ENCODE peak calls at places on chromosomes 4 and X, in four cellular contexts. One of them, this sample, is unnamed.

GRCh38 chr4:107825072-107825789 is 499 bp downstream of the SGMS2 start:
- DNase-seq in GM20000: peak
- DNase-seq in endodermal cell: peak
- DNase-seq in GM13977: no peak
- DNase-seq in this sample: peak

GRCh38 chrX:63330681-63331080 is 20.5 kb downstream of the SPIN4 start:
- DNase-seq in GM20000: no peak
- DNase-seq in endodermal cell: no peak
- DNase-seq in GM13977: no peak
- DNase-seq in this sample: no peak

GRCh38 chr4:147110968-147111367 is 165.3 kb upstream of the TTC29 start:
- DNase-seq in GM20000: no peak
- DNase-seq in endodermal cell: no peak
- DNase-seq in GM13977: no peak
- DNase-seq in this sample: peak

GRCh38 chrX:24148535-24149345 is 789 bp upstream of the ZFX start:
- DNase-seq in GM20000: no peak
- DNase-seq in endodermal cell: no peak
- DNase-seq in GM13977: peak
- DNase-seq in this sample: peak

GRCh38 chr4:26912810-26913209 is 52.2 kb downstream of the STIM2 start:
- DNase-seq in GM20000: no peak
- DNase-seq in endodermal cell: peak
- DNase-seq in GM13977: no peak
- DNase-seq in this sample: no peak

GRCh38 chr4:73257995-73258667 is 467 bp downstream of the ANKRD17 start:
- DNase-seq in GM20000: no peak
- DNase-seq in endodermal cell: no peak
- DNase-seq in GM13977: peak
- DNase-seq in this sample: peak

GRCh38 chrX:41952102-41952501 is 28.7 kb upstream of the CASK start:
- DNase-seq in GM20000: no peak
- DNase-seq in endodermal cell: no peak
- DNase-seq in GM13977: no peak
- DNase-seq in this sample: no peak

GRCh38 chr4:88759039-88759631 is 61.5 kb upstream of the NAP1L5 start:
- DNase-seq in GM20000: no peak
- DNase-seq in endodermal cell: peak
- DNase-seq in GM13977: no peak
- DNase-seq in this sample: peak

GRCh38 chr4:24517676-24518075 is 66.7 kb downstream of the DHX15 start:
- DNase-seq in GM20000: no peak
- DNase-seq in endodermal cell: no peak
- DNase-seq in GM13977: no peak
- DNase-seq in this sample: no peak

GRCh38 chr4:23085249-23085568 is 392.5 kb downstream of the GBA3 start:
- DNase-seq in GM20000: no peak
- DNase-seq in endodermal cell: no peak
- DNase-seq in GM13977: no peak
- DNase-seq in this sample: no peak

GRCh38 chrX:154804564-154804956 is 725 bp downstream of the MPP1 start:
- DNase-seq in GM20000: no peak
- DNase-seq in endodermal cell: no peak
- DNase-seq in GM13977: no peak
- DNase-seq in this sample: no peak

GRCh38 chrX:107496786-107497185 is 47.3 kb downstream of the FRMPD3 start:
- DNase-seq in GM20000: no peak
- DNase-seq in endodermal cell: no peak
- DNase-seq in GM13977: no peak
- DNase-seq in this sample: no peak

GRCh38 chr4:19930742-19931141 is 321.0 kb upstream of the SLIT2 start:
- DNase-seq in GM20000: no peak
- DNase-seq in endodermal cell: no peak
- DNase-seq in GM13977: no peak
- DNase-seq in this sample: no peak

GRCh38 chr4:152485726-152486276 is 50.1 kb downstream of the FBXW7 start:
- DNase-seq in GM20000: peak
- DNase-seq in endodermal cell: no peak
- DNase-seq in GM13977: peak
- DNase-seq in this sample: peak

GRCh38 chr4:142030010-142030409 is 393.6 kb downstream of the IL15 start:
- DNase-seq in GM20000: no peak
- DNase-seq in endodermal cell: no peak
- DNase-seq in GM13977: no peak
- DNase-seq in this sample: no peak

GRCh38 chr4:44738615-44739014 is 12.3 kb upstream of the GNPDA2 start:
- DNase-seq in GM20000: no peak
- DNase-seq in endodermal cell: no peak
- DNase-seq in GM13977: peak
- DNase-seq in this sample: no peak

GRCh38 chr4:11623726-11624037 is 195.0 kb upstream of the HS3ST1 start:
- DNase-seq in GM20000: peak
- DNase-seq in endodermal cell: peak
- DNase-seq in GM13977: peak
- DNase-seq in this sample: peak

GRCh38 chr4:2177443-2178093 is 64.4 kb downstream of the HAUS3 start:
- DNase-seq in GM20000: no peak
- DNase-seq in endodermal cell: no peak
- DNase-seq in GM13977: no peak
- DNase-seq in this sample: peak

GRCh38 chr4:90328558-90328957 is 201.4 kb downstream of the CCSER1 start:
- DNase-seq in GM20000: no peak
- DNase-seq in endodermal cell: no peak
- DNase-seq in GM13977: no peak
- DNase-seq in this sample: peak

GRCh38 chrX:145953628-145954027 is 136.0 kb downstream of the SLITRK2 start:
- DNase-seq in GM20000: no peak
- DNase-seq in endodermal cell: no peak
- DNase-seq in GM13977: no peak
- DNase-seq in this sample: no peak

GRCh38 chr4:172073590-172073989 is 260.4 kb downstream of the GALNTL6 start:
- DNase-seq in GM20000: no peak
- DNase-seq in endodermal cell: no peak
- DNase-seq in GM13977: no peak
- DNase-seq in this sample: no peak

GRCh38 chrX:19709117-19709811 is 178.1 kb downstream of the SH3KBP1 start:
- DNase-seq in GM20000: no peak
- DNase-seq in endodermal cell: no peak
- DNase-seq in GM13977: no peak
- DNase-seq in this sample: no peak

GRCh38 chr4:39291686-39292085 is 74.5 kb downstream of the RFC1 start:
- DNase-seq in GM20000: no peak
- DNase-seq in endodermal cell: no peak
- DNase-seq in GM13977: no peak
- DNase-seq in this sample: no peak

GRCh38 chr4:123096038-123096437 is 173.6 kb upstream of the NUDT6 start:
- DNase-seq in GM20000: no peak
- DNase-seq in endodermal cell: no peak
- DNase-seq in GM13977: no peak
- DNase-seq in this sample: peak

GRCh38 chrX:30875957-30876356 is 13.1 kb downstream of the TAB3 start:
- DNase-seq in GM20000: no peak
- DNase-seq in endodermal cell: no peak
- DNase-seq in GM13977: no peak
- DNase-seq in this sample: peak